ENCODE peak calls at places on chromosomes 5 and 9, in five cellular contexts. V is AG04449, Q is HepG2, R is uterus, P is left lung. S is an unnamed sample.

GRCh38 chr9:8576741-8577140 is 777.2 kb upstream of the DMAC1 start:
- DNase-seq in V (no peak), Q (no peak), R (no peak), P (no peak), S (no peak)

GRCh38 chr5:79800979-79801827 is 111.6 kb downstream of the CMYA5 start:
- DNase-seq in V (no peak), Q (no peak), R (no peak), P (no peak), S (no peak)

GRCh38 chr9:108087781-108088180 is 598.2 kb upstream of the KLF4 start:
- DNase-seq in V (no peak), Q (no peak), R (peak; percentile 55), P (no peak), S (no peak)

GRCh38 chr5:132807163-132807838 is 5.8 kb upstream of the SOWAHA start:
- DNase-seq in V (no peak), Q (peak; percentile 99), R (no peak), P (no peak), S (peak; percentile 12)

GRCh38 chr9:8555767-8556500 is 756.4 kb upstream of the DMAC1 start:
- DNase-seq in V (no peak), Q (no peak), R (no peak), P (no peak), S (peak; percentile 62)

GRCh38 chr5:146007270-146007669 is 70.9 kb downstream of the SH3RF2 start:
- DNase-seq in V (no peak), Q (peak; percentile 34), R (no peak), P (no peak), S (no peak)

GRCh38 chr9:97723819-97724218 is 26.7 kb upstream of the XPA start:
- DNase-seq in V (no peak), Q (no peak), R (no peak), P (no peak), S (no peak)

GRCh38 chr5:17235736-17236330 is 18.4 kb downstream of the BASP1 start:
- DNase-seq in V (no peak), Q (no peak), R (no peak), P (no peak), S (no peak)

GRCh38 chr9:121781701-121782464 is 130.4 kb downstream of the DAB2IP start:
- DNase-seq in V (no peak), Q (no peak), R (no peak), P (no peak), S (no peak)

GRCh38 chr9:94867842-94868312 is 141.4 kb downstream of the AOPEP start:
- DNase-seq in V (peak; percentile 91), Q (no peak), R (no peak), P (no peak), S (peak; percentile 83)

GRCh38 chr5:177545487-177546261 is 8.7 kb downstream of the FAM193B start:
- DNase-seq in V (peak; percentile 56), Q (no peak), R (peak; percentile 87), P (peak; percentile 58), S (no peak)

GRCh38 chr5:180135128-180135955 is 63.8 kb upstream of the RNF130 start:
- DNase-seq in V (peak; percentile 5), Q (no peak), R (peak; percentile 6), P (peak; percentile 55), S (no peak)

GRCh38 chr9:108543251-108543768 is 312.5 kb downstream of the ACTL7B start:
- DNase-seq in V (no peak), Q (no peak), R (no peak), P (no peak), S (no peak)

GRCh38 chr5:174692982-174693422 is 31.4 kb upstream of the MSX2 start:
- DNase-seq in V (no peak), Q (no peak), R (no peak), P (no peak), S (no peak)

GRCh38 chr5:67858470-67859096 is 357.0 kb upstream of the PIK3R1 start:
- DNase-seq in V (no peak), Q (no peak), R (no peak), P (no peak), S (no peak)

GRCh38 chr9:98425079-98425478 is 169.6 kb upstream of the TBC1D2 start:
- DNase-seq in V (no peak), Q (no peak), R (no peak), P (no peak), S (no peak)

GRCh38 chr9:6852243-6852963 is 94.6 kb downstream of the KDM4C start:
- DNase-seq in V (no peak), Q (peak; percentile 30), R (no peak), P (no peak), S (peak; percentile 95)

GRCh38 chr9:91516061-91516460 is 92.4 kb upstream of the NFIL3 start:
- DNase-seq in V (no peak), Q (no peak), R (no peak), P (no peak), S (no peak)
- H3K4me3 ChIP-seq in V (no peak overlapping the region), Q (no peak overlapping the region), R (no peak overlapping the region), P (no peak overlapping the region), S (no peak overlapping the region)

DNA sequence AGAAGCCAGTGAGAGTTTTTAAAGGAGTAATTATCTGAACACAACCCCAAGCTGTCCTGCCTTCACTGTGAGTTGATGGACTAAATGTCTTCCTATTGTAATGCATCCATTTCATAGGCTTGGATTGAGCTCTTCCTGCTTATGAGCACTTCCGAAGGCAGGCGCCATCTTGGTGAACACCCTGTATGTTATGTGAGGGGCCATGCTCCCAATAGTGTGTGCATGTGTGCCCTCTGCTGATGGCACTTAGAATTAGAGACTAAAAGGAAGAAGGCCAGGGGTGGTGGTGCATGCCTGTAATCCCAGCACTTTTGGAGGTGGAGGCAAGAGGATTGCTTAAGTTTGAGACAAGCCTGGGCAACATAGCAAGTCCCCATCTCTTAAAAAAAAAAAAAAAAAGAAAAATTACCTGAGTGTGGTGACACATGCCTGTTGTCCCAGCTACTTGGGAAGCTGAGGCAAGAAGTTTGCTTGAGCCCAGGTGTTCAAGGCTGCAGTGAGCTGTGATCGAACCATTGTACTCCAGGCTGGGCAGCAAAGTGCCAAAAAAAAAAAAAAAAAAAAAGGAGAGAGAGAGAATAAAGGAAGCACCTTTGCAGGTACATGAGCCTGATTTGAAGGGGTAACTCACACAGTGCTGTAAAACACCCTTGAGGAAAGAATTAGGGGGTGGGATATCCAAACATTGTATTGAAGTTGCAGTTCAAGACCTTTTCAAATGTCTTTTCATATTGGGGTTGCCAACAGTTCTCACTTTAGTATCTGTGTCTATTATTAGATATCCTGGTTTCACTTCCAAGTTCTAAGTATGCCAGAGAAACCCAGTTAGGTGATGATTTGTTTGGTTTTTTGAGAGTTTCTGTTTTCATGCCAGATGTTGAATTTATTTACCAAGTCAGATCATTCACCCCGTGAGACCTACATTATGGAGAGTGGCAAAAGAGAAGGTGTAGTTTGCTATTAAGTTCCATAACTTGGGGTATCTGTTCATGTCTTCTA is 64.8 kb downstream of the C9orf152 start:
- DNase-seq in V (no peak), Q (no peak), R (no peak), P (no peak), S (no peak)
- TF ChIP-seq CTCF in V (no peak), Q (peak; percentile 49), R (no peak), P (no peak), S (peak; percentile 7)

DNA sequence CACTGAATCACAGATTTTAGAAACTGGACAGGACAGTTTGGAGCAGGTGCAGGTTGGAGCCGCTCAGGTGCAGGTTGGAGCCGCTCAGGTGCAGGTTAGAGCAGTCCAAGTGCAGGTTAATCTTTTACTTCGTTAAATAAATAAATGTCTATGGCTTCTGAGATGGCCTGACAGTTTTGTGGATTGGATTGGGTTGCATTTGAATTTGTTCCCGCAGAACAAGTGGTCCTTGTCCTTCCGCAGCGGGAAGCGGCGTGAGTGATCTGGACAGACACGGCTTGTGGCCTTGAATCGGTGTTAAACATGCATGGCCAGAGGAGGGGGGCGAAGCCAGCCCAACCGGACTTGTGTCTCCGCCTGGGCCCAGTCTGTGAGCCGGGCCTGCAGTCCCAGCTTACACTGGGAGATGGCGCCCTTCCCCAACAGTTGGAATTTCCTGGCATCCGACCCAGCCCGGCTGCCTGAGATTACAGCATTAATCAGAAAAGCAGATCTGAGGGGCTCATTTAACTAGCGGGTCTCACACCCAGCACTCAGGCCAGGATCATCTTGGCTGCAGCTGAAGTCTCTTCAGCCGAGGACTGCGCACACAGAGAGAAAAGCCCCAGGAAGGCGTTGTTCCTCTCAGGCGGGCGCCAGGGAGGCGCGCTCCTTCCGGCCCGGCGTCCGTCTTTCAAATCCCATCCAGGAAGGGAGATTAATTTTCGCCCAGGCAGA is 1.5 kb upstream of the OLFM1 start:
- DNase-seq in V (no peak), Q (peak; percentile 96), R (peak; percentile 67), P (peak; percentile 80), S (no peak)
- H3K4me3 ChIP-seq in V (no peak overlapping the region), Q (no peak overlapping the region), R (peak overlapping the region; percentile 14), P (peak overlapping the region; percentile 21), S (no peak overlapping the region)

GRCh38 chr5:33957789-33958575 is 21.8 kb downstream of the RXFP3 start:
- DNase-seq in V (no peak), Q (no peak), R (no peak), P (no peak), S (no peak)
- TF ChIP-seq CTCF in V (no peak), Q (no peak), R (no peak), P (no peak), S (no peak)

DNA sequence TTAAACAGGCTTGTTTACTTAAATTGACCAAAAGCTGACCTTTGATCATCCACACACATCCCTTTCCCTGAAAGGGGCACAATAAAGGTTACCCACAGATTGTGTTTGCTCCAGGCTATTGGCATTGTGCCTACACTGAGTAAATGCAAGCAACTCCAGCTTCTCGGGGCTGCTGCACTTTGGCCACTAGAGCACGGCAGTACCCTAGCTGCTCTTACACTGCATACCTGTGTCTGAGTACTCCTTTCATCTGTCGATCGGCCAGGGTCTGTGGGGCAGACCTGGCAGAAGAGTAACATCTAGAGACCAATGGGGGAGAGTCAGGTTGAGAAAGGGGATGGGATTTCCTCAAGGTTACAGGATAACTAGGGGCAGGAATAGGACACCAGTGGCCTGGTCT is 281.9 kb upstream of the NMUR2 start:
- DNase-seq in V (no peak), Q (no peak), R (no peak), P (no peak), S (no peak)
- H3K4me3 ChIP-seq in V (no peak overlapping the region), Q (no peak overlapping the region), R (no peak overlapping the region), P (no peak overlapping the region), S (no peak overlapping the region)

DNA sequence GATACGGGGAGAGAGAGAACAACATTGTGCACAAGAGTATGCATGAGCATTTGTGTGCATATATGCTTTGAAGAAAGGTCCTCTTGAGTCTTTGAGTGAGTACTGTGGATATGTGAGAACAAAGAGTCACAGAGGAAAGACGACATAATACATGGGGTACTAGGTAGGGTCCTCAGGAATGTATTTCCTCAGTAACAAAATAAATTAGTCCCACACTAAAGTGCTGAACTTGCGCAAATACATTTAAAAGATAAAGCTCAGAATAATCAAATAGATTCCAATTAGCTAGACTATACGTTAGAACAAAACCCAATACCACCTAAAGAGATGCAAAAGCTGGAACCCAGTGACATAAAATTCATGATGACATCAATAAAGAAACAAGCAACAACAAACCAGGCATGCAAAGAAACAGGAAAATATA is 70.8 kb downstream of the RAPGEF6 start:
- DNase-seq in V (no peak), Q (no peak), R (no peak), P (no peak), S (no peak)
- TF ChIP-seq CTCF in V (no peak), Q (no peak), R (no peak), P (no peak), S (no peak)

DNA sequence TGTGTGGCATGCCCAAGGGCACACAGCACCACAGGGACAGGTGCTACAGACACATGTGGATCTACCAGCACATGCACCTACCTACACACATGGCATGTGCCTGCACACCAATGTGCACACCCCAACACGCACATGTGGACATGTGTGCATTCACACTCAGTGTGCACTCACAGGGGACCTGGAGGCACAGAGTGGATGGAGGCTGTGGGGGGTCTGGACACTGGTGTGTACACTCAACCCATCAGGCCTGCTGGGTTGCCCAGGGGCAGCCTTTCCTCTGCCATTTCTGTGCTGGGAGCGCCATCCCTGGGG is 1.7 kb downstream of the CRB2 start:
- DNase-seq in V (no peak), Q (no peak), R (no peak), P (no peak), S (no peak)
- H3K4me3 ChIP-seq in V (no peak overlapping the region), Q (no peak overlapping the region), R (no peak overlapping the region), P (no peak overlapping the region), S (peak overlapping the region; percentile 80)